ENCODE peak calls at places on chromosomes 13 and 19, in four cellular contexts. One of them, this sample, is unnamed. For H3K9me3, the result is how much of the 10 kb centered on the place peaks cover.

GRCh38 chr13:74288361-74288911 is 154.2 kb upstream of the KLF12 start:
- DNase-seq in H9: peak
- DNase-seq in HCT116: no peak
- DNase-seq in endothelial cell of umbilical vein: peak
- DNase-seq in this sample: no peak

GRCh38 chr19:51531349-51532315 is at the start of gene SIGLEC6:
- DNase-seq in H9: no peak
- DNase-seq in HCT116: no peak
- DNase-seq in endothelial cell of umbilical vein: no peak
- DNase-seq in this sample: no peak

GRCh38 chr19:5691205-5691929 is 1.3 kb downstream of the RPL36 start:
- DNase-seq in H9: peak
- DNase-seq in HCT116: no peak
- DNase-seq in endothelial cell of umbilical vein: peak
- DNase-seq in this sample: no peak

GRCh38 chr13:97266734-97267417 is 44.7 kb downstream of the MBNL2 start:
- DNase-seq in H9: no peak
- DNase-seq in HCT116: no peak
- DNase-seq in endothelial cell of umbilical vein: no peak
- DNase-seq in this sample: no peak

GRCh38 chr13:33388254-33388998 is 102.9 kb upstream of the STARD13 start:
- DNase-seq in H9: no peak
- DNase-seq in HCT116: peak
- DNase-seq in endothelial cell of umbilical vein: no peak
- DNase-seq in this sample: no peak

GRCh38 chr13:98886587-98886986 is 91.3 kb downstream of the DOCK9 start:
- DNase-seq in H9: no peak
- DNase-seq in HCT116: no peak
- DNase-seq in endothelial cell of umbilical vein: no peak
- DNase-seq in this sample: no peak

GRCh38 chr19:32308436-32309077 is 36.9 kb upstream of the ZNF507 start:
- DNase-seq in H9: no peak
- DNase-seq in HCT116: no peak
- DNase-seq in endothelial cell of umbilical vein: no peak
- DNase-seq in this sample: no peak

GRCh38 chr13:112213467-112214245 is 146.7 kb downstream of the SOX1 start:
- DNase-seq in H9: no peak
- DNase-seq in HCT116: no peak
- DNase-seq in endothelial cell of umbilical vein: no peak
- DNase-seq in this sample: no peak

GRCh38 chr13:112066624-112067004 is 335 bp upstream of the SOX1 start:
- DNase-seq in H9: peak
- DNase-seq in HCT116: no peak
- DNase-seq in endothelial cell of umbilical vein: no peak
- DNase-seq in this sample: no peak

GRCh38 chr19:4338441-4339350 is at the start of gene STAP2:
- DNase-seq in H9: peak
- DNase-seq in HCT116: no peak
- DNase-seq in endothelial cell of umbilical vein: peak
- DNase-seq in this sample: no peak

GRCh38 chr13:37617162-37617561 is 18.6 kb upstream of the POSTN start:
- DNase-seq in H9: no peak
- DNase-seq in HCT116: no peak
- DNase-seq in endothelial cell of umbilical vein: peak
- DNase-seq in this sample: no peak

DNA sequence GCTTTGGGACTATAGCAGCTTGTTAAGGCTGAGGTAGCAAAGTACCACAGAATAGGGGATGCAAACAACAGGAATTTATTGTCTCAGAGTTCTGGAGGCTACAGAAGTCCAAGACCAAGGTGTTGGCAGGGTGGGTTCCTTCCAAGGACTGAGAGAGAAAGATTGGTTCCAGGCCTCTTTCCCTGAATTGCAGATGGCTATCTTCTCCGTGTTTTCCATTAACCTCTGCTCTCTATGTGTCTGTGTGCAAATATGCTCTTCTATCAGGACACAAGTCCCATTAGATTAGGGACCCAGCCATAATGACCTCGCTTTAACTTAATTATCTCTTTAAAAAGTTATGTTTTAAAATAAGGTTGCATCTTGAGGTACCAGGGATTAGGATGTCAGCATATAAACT is 1732.9 kb upstream of the SLC10A2 start:
- DNase-seq in H9: no peak
- DNase-seq in HCT116: no peak
- DNase-seq in endothelial cell of umbilical vein: no peak
- DNase-seq in this sample: no peak
- H3K9ac ChIP-seq in H9: no peak
- H3K9ac ChIP-seq in HCT116: no peak
- H3K9ac ChIP-seq in endothelial cell of umbilical vein: no peak
- H3K9ac ChIP-seq in this sample: no peak

DNA sequence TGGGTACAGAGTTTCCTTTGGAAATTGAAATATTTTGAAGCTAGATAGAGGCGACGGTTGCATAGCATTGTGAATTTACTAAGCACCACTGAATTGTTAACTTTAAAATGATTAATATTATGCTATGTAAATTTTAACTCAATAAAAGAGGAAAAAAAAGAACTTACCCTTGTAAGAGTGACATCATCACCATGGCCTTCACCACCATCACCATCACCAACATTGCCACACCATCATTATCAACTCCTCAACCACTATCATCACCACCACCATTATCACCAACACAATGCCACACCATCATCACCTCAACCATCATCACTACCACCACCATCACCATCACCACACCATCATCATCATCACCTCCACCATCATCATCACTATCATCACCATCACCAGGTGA is 113.9 kb downstream of the TUBA3C start:
- DNase-seq in H9: no peak
- DNase-seq in HCT116: no peak
- DNase-seq in endothelial cell of umbilical vein: no peak
- DNase-seq in this sample: no peak
- H3K9me3 ChIP-seq in H9: half or more
- H3K9me3 ChIP-seq in HCT116: under half
- H3K9me3 ChIP-seq in endothelial cell of umbilical vein: under half
- H3K9me3 ChIP-seq in this sample: under half

DNA sequence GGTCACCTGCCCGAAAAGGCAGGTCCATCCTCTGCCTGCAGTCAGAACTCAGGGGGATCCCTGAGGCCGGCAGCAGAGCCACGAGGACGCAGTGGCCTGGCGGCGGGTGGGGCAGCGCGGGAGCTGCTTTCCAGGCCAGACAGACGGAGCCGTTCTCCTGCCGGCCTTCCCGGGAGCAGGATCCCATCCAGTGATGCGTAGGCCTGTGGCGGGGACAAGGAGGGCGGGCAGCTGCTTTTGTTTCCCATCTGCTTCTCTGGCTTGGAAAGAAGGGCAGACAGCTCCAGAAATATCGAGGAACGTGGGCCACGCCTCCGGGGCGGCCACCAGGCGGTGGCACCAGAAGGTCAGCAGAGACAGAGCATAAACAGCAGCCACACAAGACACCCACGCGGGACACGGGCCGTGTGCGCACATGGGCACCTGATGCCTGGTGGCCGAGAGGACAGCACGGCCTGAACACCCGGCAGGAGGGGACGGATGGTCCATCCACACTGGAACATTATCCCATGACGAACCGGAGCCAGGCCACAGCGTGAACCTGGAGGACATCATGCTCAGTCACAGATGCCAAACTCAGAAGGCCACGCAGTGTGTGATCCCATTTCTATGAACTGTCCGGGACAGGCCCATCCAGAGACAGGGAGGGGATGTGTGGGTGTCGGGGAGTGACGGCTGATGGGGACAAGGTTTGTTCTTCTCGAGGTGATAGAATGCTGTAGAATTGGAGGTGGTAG is 13.9 kb upstream of the MKNK2 start:
- DNase-seq in H9: no peak
- DNase-seq in HCT116: no peak
- DNase-seq in endothelial cell of umbilical vein: no peak
- DNase-seq in this sample: no peak
- H3K9ac ChIP-seq in H9: no peak
- H3K9ac ChIP-seq in HCT116: peak
- H3K9ac ChIP-seq in endothelial cell of umbilical vein: no peak
- H3K9ac ChIP-seq in this sample: no peak

GRCh38 chr13:54953786-54954185 is 1925.2 kb downstream of the OLFM4 start:
- DNase-seq in H9: no peak
- DNase-seq in HCT116: no peak
- DNase-seq in endothelial cell of umbilical vein: no peak
- DNase-seq in this sample: no peak
- H3K9me3 ChIP-seq in H9: under half
- H3K9me3 ChIP-seq in HCT116: under half
- H3K9me3 ChIP-seq in endothelial cell of umbilical vein: under half
- H3K9me3 ChIP-seq in this sample: under half

DNA sequence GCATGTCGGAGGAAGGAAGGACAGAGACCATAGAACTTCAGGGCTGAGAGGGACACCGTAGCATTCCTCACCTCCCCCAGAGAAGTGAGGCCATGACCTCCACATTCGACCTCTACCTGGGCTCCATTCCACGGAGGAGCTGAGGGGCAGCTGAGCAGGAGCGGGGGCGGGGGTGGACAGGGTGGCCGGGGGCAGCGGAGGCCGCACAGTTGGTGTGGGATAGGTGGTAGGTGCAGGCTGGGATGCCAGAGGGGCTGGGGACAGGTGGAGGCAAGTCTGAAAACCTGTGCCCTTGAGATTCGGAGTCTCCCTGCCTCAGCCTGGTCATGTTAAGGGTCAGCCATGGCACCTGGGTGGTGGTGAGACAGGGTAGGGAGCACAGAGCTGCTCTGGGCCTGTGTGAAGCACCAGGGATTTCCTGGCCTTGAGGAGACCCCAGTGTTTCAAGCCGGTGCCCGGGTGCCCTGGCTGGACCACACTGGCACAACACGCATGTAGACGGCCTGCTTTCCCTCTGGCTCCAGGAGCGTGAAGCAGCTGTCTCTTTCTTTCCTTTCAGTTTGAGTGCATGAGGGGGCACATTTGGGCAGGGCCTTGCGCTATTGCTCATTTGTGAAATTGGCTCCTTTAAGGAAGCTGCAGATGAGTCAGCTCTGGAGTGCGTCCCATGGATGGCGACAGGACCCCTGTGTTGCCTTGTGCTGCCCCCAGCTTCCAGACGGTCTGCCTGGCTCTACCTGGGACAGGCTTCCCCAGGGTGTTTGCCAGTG is 51.8 kb downstream of the TSSK6 start:
- DNase-seq in H9: no peak
- DNase-seq in HCT116: no peak
- DNase-seq in endothelial cell of umbilical vein: peak
- DNase-seq in this sample: no peak
- H3K9ac ChIP-seq in H9: no peak
- H3K9ac ChIP-seq in HCT116: no peak
- H3K9ac ChIP-seq in endothelial cell of umbilical vein: peak
- H3K9ac ChIP-seq in this sample: no peak

DNA sequence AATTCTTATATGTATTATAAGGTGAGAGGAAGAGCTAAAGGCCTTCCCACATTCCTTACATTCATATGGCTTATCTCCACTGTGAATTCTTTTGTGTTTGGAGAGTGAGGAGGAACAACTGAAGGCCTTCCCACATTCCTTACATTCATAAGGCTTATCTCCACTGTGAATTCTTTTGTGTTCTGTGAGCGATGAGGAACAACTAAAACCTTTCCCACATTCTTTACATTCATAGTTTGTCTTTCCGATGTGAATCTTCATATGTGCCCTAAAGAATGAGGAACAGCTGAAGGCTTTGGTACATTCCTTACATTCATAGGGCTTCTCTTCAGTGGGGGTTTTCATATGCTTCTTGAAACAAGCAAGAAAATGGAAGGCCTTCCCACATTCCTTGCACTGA is 13.3 kb downstream of the ZNF699 start:
- DNase-seq in H9: no peak
- DNase-seq in HCT116: no peak
- DNase-seq in endothelial cell of umbilical vein: no peak
- DNase-seq in this sample: no peak
- H3K9me3 ChIP-seq in H9: half or more
- H3K9me3 ChIP-seq in HCT116: under half
- H3K9me3 ChIP-seq in endothelial cell of umbilical vein: under half
- H3K9me3 ChIP-seq in this sample: under half